ENCODE peak calls at places on chromosomes 13 and 19, in six cellular contexts. D, A, Q, C, L and B are unnamed samples.

GRCh38 chr13:75838366-75839017 is 202.4 kb downstream of the LMO7 start:
- DNase-seq in D (no peak), Q (no peak), C (no peak), L (no peak), A (no peak), B (peak; percentile 53)

GRCh38 chr19:1590641-1591397 is 1.8 kb downstream of the MBD3 start:
- DNase-seq in A (no peak), C (peak; percentile 76), Q (no peak), D (peak; percentile 19), L (no peak), B (peak; percentile 45)

GRCh38 chr13:77868717-77869116 is 49.9 kb downstream of the EDNRB start:
- DNase-seq in C (no peak), Q (no peak), D (no peak), A (no peak), L (no peak), B (no peak)

GRCh38 chr13:100491164-100491847 is 97.3 kb downstream of the GGACT start:
- DNase-seq in C (no peak), L (no peak), A (peak; percentile 50), Q (no peak), D (no peak), B (peak; percentile 3)

GRCh38 chr19:2703691-2704216 is 1.3 kb upstream of the GNG7 start:
- DNase-seq in A (no peak), Q (no peak), L (no peak), D (no peak), C (no peak), B (no peak)

GRCh38 chr13:43154083-43154739 is 130.8 kb downstream of the DNAJC15 start:
- DNase-seq in Q (peak; percentile 15), L (no peak), D (no peak), C (no peak), A (no peak), B (no peak)

GRCh38 chr13:44918323-44919102 is 70.8 kb downstream of the NUFIP1 start:
- DNase-seq in Q (peak; percentile 65), D (peak; percentile 89), L (no peak), A (peak; percentile 94), C (peak; percentile 92), B (peak; percentile 95)

GRCh38 chr13:38514575-38514974 is 164.9 kb downstream of the UFM1 start:
- DNase-seq in L (no peak), Q (no peak), D (no peak), A (no peak), C (no peak), B (peak; percentile 52)

GRCh38 chr13:111899714-111900389 is 167.1 kb upstream of the SOX1 start:
- DNase-seq in C (no peak), D (no peak), Q (no peak), L (no peak), A (no peak), B (no peak)

GRCh38 chr19:38506723-38507550 is 73.4 kb downstream of the RYR1 start:
- DNase-seq in C (peak; percentile 98), A (peak; percentile 55), Q (peak; percentile 65), D (peak; percentile 92), L (peak; percentile 78), B (peak; percentile 53)

GRCh38 chr13:93002071-93002470 is 224.5 kb upstream of the GPC6 start:
- DNase-seq in D (no peak), C (no peak), A (no peak), L (no peak), Q (no peak), B (no peak)

GRCh38 chr19:47518139-47518538 is 3.3 kb upstream of the NAPA start:
- DNase-seq in A (no peak), C (no peak), L (peak; percentile 66), Q (no peak), D (peak; percentile 16), B (no peak)

GRCh38 chr19:23822735-23823134 is 64.0 kb upstream of the ZNF681 start:
- DNase-seq in Q (no peak), A (no peak), D (no peak), C (no peak), L (no peak), B (peak; percentile 78)

GRCh38 chr13:30044932-30045331 is 194.5 kb upstream of the UBL3 start:
- DNase-seq in L (no peak), C (no peak), A (no peak), D (no peak), Q (no peak), B (no peak)

GRCh38 chr19:29259153-29259552 is 46.2 kb upstream of the UQCRFS1 start:
- DNase-seq in Q (no peak), C (peak; percentile 62), A (no peak), D (no peak), L (no peak), B (peak; percentile 5)

GRCh38 chr19:33906578-33907335 is 110.1 kb downstream of the KCTD15 start:
- DNase-seq in D (no peak), C (no peak), A (no peak), Q (no peak), L (no peak), B (no peak)

GRCh38 chr19:1119475-1120217 is 15.9 kb downstream of the GPX4 start:
- DNase-seq in A (no peak), C (no peak), L (no peak), D (no peak), Q (no peak), B (no peak)

GRCh38 chr19:13033244-13033643 is 38.0 kb downstream of the NFIX start:
- DNase-seq in Q (no peak), L (no peak), A (no peak), C (peak; percentile 67), D (no peak), B (no peak)

GRCh38 chr13:98878421-98879126 is 99.3 kb downstream of the DOCK9 start:
- DNase-seq in A (peak; percentile 98), D (no peak), Q (no peak), C (no peak), L (no peak), B (no peak)

GRCh38 chr19:55246462-55247451 is 12.1 kb downstream of the PPP6R1 start:
- DNase-seq in A (no peak), C (no peak), L (no peak), Q (no peak), D (no peak), B (no peak)

GRCh38 chr13:113584870-113585671 is 518 bp downstream of the TFDP1 start:
- DNase-seq in A (no peak), Q (no peak), C (peak; percentile 67), L (no peak), D (no peak), B (peak; percentile 26)

GRCh38 chr19:18416778-18417249 is 2.4 kb upstream of the SSBP4 start:
- DNase-seq in L (peak; percentile 70), D (peak; percentile 70), A (peak; percentile 62), C (peak; percentile 66), Q (peak; percentile 76), B (peak; percentile 95)

GRCh38 chr19:55958356-55958755 is 10.7 kb downstream of the NLRP8 start:
- DNase-seq in L (no peak), Q (peak; percentile 22), D (no peak), A (no peak), C (no peak), B (no peak)

GRCh38 chr19:38290631-38291147 is 13.4 kb upstream of the C19orf33 start:
- DNase-seq in A (peak; percentile 73), C (no peak), L (no peak), D (no peak), Q (no peak), B (no peak)

GRCh38 chr19:46131485-46132143 is 7.1 kb upstream of the IGFL3 start:
- DNase-seq in Q (no peak), A (no peak), L (no peak), C (no peak), D (no peak), B (no peak)

GRCh38 chr19:28468701-28469459 is 744.1 kb downstream of the UQCRFS1 start:
- DNase-seq in A (no peak), C (no peak), L (peak; percentile 34), D (no peak), Q (no peak), B (no peak)

GRCh38 chr13:100789968-100790367 is 115.4 kb upstream of the TMTC4 start:
- DNase-seq in A (no peak), Q (no peak), D (no peak), L (no peak), C (no peak), B (no peak)

GRCh38 chr13:36282818-36283432 is 14.7 kb downstream of the CCDC169 start:
- DNase-seq in Q (peak; percentile 15), A (no peak), D (peak; percentile 21), C (peak; percentile 50), L (no peak), B (peak; percentile 73)

GRCh38 chr19:45865269-45865948 is 1.3 kb downstream of the FOXA3 start:
- DNase-seq in C (no peak), L (no peak), A (no peak), Q (no peak), D (no peak), B (peak; percentile 23)

GRCh38 chr19:17325881-17326594 is 8.6 kb downstream of the ANO8 start:
- DNase-seq in A (peak; percentile 39), L (no peak), D (no peak), C (no peak), Q (no peak), B (no peak)

GRCh38 chr19:6521718-6522646 is 8.8 kb upstream of the TNFSF9 start:
- DNase-seq in D (peak; percentile 59), C (peak; percentile 83), A (no peak), L (peak; percentile 88), Q (no peak), B (no peak)

GRCh38 chr13:46197299-46197975 is 14.3 kb upstream of the LRRC63 start:
- DNase-seq in D (no peak), L (no peak), Q (no peak), C (peak; percentile 15), A (no peak), B (no peak)

GRCh38 chr13:50125306-50125555 is 110.0 kb downstream of the KCNRG start:
- DNase-seq in Q (no peak), L (no peak), D (no peak), C (no peak), A (no peak), B (no peak)

GRCh38 chr19:2491130-2491801 is 15.3 kb downstream of the GADD45B start:
- DNase-seq in D (no peak), L (no peak), Q (peak; percentile 71), C (peak; percentile 81), A (no peak), B (peak; percentile 87)

GRCh38 chr19:7978196-7978825 is 27.1 kb downstream of the ELAVL1 start:
- DNase-seq in C (no peak), D (no peak), L (no peak), Q (no peak), A (no peak), B (peak; percentile 9)

GRCh38 chr13:48506092-48506701 is 26.7 kb downstream of the RCBTB2 start:
- DNase-seq in C (no peak), Q (no peak), D (no peak), A (peak; percentile 89), L (no peak), B (no peak)